ENCODE peak calls at places on chromosomes 11 and 22, in six cellular contexts. S is pancreas, K is heart right ventricle, I is Peyer's patch, W is RCC 7860, C is fibroblast of mammary gland. B is an unnamed sample.

GRCh38 chr11:48101044-48101733 is 115.4 kb upstream of the OR4B1 start:
- DNase-seq in S (no peak), K (no peak), I (no peak), W (no peak), C (no peak), B (no peak)

GRCh38 chr11:120912504-120912903 is 111.4 kb upstream of the TBCEL start:
- DNase-seq in S (no peak), K (no peak), I (no peak), W (peak), C (peak), B (peak)

GRCh38 chr11:9396310-9396709 is 11.9 kb downstream of the IPO7 start:
- DNase-seq in S (no peak), K (no peak), I (no peak), W (no peak), C (no peak), B (no peak)

GRCh38 chr11:1826552-1827094 is 8.2 kb upstream of the SYT8 start:
- DNase-seq in S (peak), K (no peak), I (peak), W (peak), C (peak), B (peak)

GRCh38 chr11:11396290-11397042 is 43.4 kb upstream of the CSNK2A3 start:
- DNase-seq in S (no peak), K (no peak), I (no peak), W (peak), C (peak), B (peak)

GRCh38 chr22:25563757-25564319 is 637 bp upstream of the GRK3 start:
- DNase-seq in S (no peak), K (peak), I (no peak), W (no peak), C (no peak), B (no peak)

GRCh38 chr11:64848779-64849599 is 4.5 kb upstream of the CDC42BPG start:
- DNase-seq in S (peak), K (no peak), I (peak), W (no peak), C (no peak), B (no peak)

GRCh38 chr22:43183496-43184263 is 3.3 kb downstream of the TTLL12 start:
- DNase-seq in S (no peak), K (no peak), I (no peak), W (peak), C (peak), B (peak)

GRCh38 chr11:116033931-116034553 is 529.8 kb upstream of the CADM1 start:
- DNase-seq in S (no peak), K (no peak), I (no peak), W (no peak), C (no peak), B (no peak)

GRCh38 chr22:50317178-50317577 is 9.6 kb downstream of the DENND6B start:
- DNase-seq in S (no peak), K (no peak), I (no peak), W (no peak), C (no peak), B (no peak)

GRCh38 chr22:49587987-49588386 is 239.7 kb downstream of the BRD1 start:
- DNase-seq in S (no peak), K (no peak), I (no peak), W (no peak), C (no peak), B (no peak)

GRCh38 chr11:12813371-12814225 is 139.4 kb downstream of the TEAD1 start:
- DNase-seq in S (no peak), K (no peak), I (peak), W (peak), C (peak), B (peak)

GRCh38 chr11:64916040-64916847 is 765 bp downstream of the ATG2A start:
- DNase-seq in S (peak), K (peak), I (no peak), W (no peak), C (peak), B (peak)

GRCh38 chr11:123163621-123164020 is 31.4 kb downstream of the CLMP start:
- DNase-seq in S (no peak), K (no peak), I (no peak), W (no peak), C (no peak), B (no peak)

GRCh38 chr11:47233989-47234668 is 14.5 kb downstream of the ACP2 start:
- DNase-seq in S (no peak), K (peak), I (no peak), W (peak), C (peak), B (peak)

GRCh38 chr11:45079075-45079444 is 67.4 kb upstream of the PRDM11 start:
- DNase-seq in S (no peak), K (no peak), I (no peak), W (no peak), C (no peak), B (peak)

GRCh38 chr11:17636721-17637120 is 82.7 kb upstream of the MYOD1 start:
- DNase-seq in S (no peak), K (no peak), I (no peak), W (no peak), C (no peak), B (no peak)

GRCh38 chr11:20008870-20009644 is 151.2 kb downstream of the DBX1 start:
- DNase-seq in S (no peak), K (no peak), I (no peak), W (no peak), C (no peak), B (no peak)

GRCh38 chr11:116993599-116993998 is 104.6 kb downstream of the SIK3 start:
- DNase-seq in S (no peak), K (peak), I (no peak), W (no peak), C (peak), B (no peak)

GRCh38 chr22:17596226-17596625 is 32.3 kb downstream of the ATP6V1E1 start:
- DNase-seq in S (no peak), K (no peak), I (no peak), W (no peak), C (no peak), B (no peak)

GRCh38 chr22:20099099-20099711 is 16.7 kb upstream of the RANBP1 start:
- DNase-seq in S (no peak), K (no peak), I (no peak), W (no peak), C (no peak), B (no peak)

GRCh38 chr11:27563201-27563600 is 56.6 kb upstream of the LIN7C start:
- DNase-seq in S (no peak), K (no peak), I (no peak), W (peak), C (peak), B (peak)

GRCh38 chr11:36326524-36327419 is 30.7 kb downstream of the PRR5L start:
- DNase-seq in S (no peak), K (no peak), I (no peak), W (no peak), C (no peak), B (no peak)

GRCh38 chr11:58068640-58069039 is 37.9 kb downstream of the OR6Q1 start:
- DNase-seq in S (no peak), K (no peak), I (no peak), W (no peak), C (no peak), B (no peak)

GRCh38 chr11:48134221-48134922 is 82.2 kb upstream of the OR4B1 start:
- DNase-seq in S (no peak), K (no peak), I (no peak), W (no peak), C (no peak), B (no peak)